ENCODE peak calls at places on chromosomes 12 and 14, in five cellular contexts. One of them, this sample, is unnamed.

GRCh38 chr12:124754949-124755800 is 108.5 kb downstream of the SCARB1 start:
- DNase-seq in naive thymus-derived CD4-positive, alpha-beta T cell: no peak
- DNase-seq in IMR-90: peak; percentile 67
- DNase-seq in aorta: peak; percentile 84
- DNase-seq in gastrocnemius medialis: peak; percentile 91
- DNase-seq in this sample: peak; percentile 88

GRCh38 chr14:61077946-61078738 is 97.1 kb downstream of the SLC38A6 start:
- DNase-seq in naive thymus-derived CD4-positive, alpha-beta T cell: no peak
- DNase-seq in IMR-90: peak; percentile 38
- DNase-seq in aorta: no peak
- DNase-seq in gastrocnemius medialis: no peak
- DNase-seq in this sample: no peak

GRCh38 chr12:56864318-56864717 is 69.9 kb downstream of the SDR9C7 start:
- DNase-seq in naive thymus-derived CD4-positive, alpha-beta T cell: no peak
- DNase-seq in IMR-90: no peak
- DNase-seq in aorta: no peak
- DNase-seq in gastrocnemius medialis: no peak
- DNase-seq in this sample: no peak

GRCh38 chr12:10847701-10848100 is 1.6 kb downstream of the PRR4 start:
- DNase-seq in naive thymus-derived CD4-positive, alpha-beta T cell: no peak
- DNase-seq in IMR-90: no peak
- DNase-seq in aorta: no peak
- DNase-seq in gastrocnemius medialis: no peak
- DNase-seq in this sample: no peak

GRCh38 chr12:111677186-111677585 is 8.6 kb downstream of the BRAP start:
- DNase-seq in naive thymus-derived CD4-positive, alpha-beta T cell: no peak
- DNase-seq in IMR-90: no peak
- DNase-seq in aorta: no peak
- DNase-seq in gastrocnemius medialis: no peak
- DNase-seq in this sample: no peak

GRCh38 chr14:94681300-94682060 is 69.3 kb downstream of the SERPINA3 start:
- DNase-seq in naive thymus-derived CD4-positive, alpha-beta T cell: no peak
- DNase-seq in IMR-90: peak; percentile 42
- DNase-seq in aorta: peak; percentile 65
- DNase-seq in gastrocnemius medialis: no peak
- DNase-seq in this sample: no peak

GRCh38 chr12:54378791-54379400 is 5.6 kb downstream of the ZNF385A start:
- DNase-seq in naive thymus-derived CD4-positive, alpha-beta T cell: no peak
- DNase-seq in IMR-90: no peak
- DNase-seq in aorta: peak; percentile 92
- DNase-seq in gastrocnemius medialis: peak; percentile 66
- DNase-seq in this sample: no peak

GRCh38 chr14:32561520-32561919 is 232.4 kb downstream of the AKAP6 start:
- DNase-seq in naive thymus-derived CD4-positive, alpha-beta T cell: no peak
- DNase-seq in IMR-90: peak; percentile 50
- DNase-seq in aorta: no peak
- DNase-seq in gastrocnemius medialis: no peak
- DNase-seq in this sample: peak; percentile 92

GRCh38 chr14:99426796-99427346 is 53.8 kb downstream of the SETD3 start:
- DNase-seq in naive thymus-derived CD4-positive, alpha-beta T cell: no peak
- DNase-seq in IMR-90: no peak
- DNase-seq in aorta: no peak
- DNase-seq in gastrocnemius medialis: no peak
- DNase-seq in this sample: no peak

GRCh38 chr12:92511776-92512175 is 191.0 kb upstream of the PLEKHG7 start:
- DNase-seq in naive thymus-derived CD4-positive, alpha-beta T cell: no peak
- DNase-seq in IMR-90: no peak
- DNase-seq in aorta: no peak
- DNase-seq in gastrocnemius medialis: no peak
- DNase-seq in this sample: no peak

GRCh38 chr14:21268612-21269251 is 510 bp downstream of the HNRNPC start:
- DNase-seq in naive thymus-derived CD4-positive, alpha-beta T cell: peak; percentile 42
- DNase-seq in IMR-90: peak; percentile 65
- DNase-seq in aorta: peak; percentile 68
- DNase-seq in gastrocnemius medialis: peak; percentile 56
- DNase-seq in this sample: no peak

GRCh38 chr12:19894803-19895202 is 455.5 kb downstream of the AEBP2 start:
- DNase-seq in naive thymus-derived CD4-positive, alpha-beta T cell: no peak
- DNase-seq in IMR-90: peak; percentile 21
- DNase-seq in aorta: no peak
- DNase-seq in gastrocnemius medialis: no peak
- DNase-seq in this sample: no peak

GRCh38 chr14:66045572-66046021 is 440.6 kb upstream of the CCDC196 start:
- DNase-seq in naive thymus-derived CD4-positive, alpha-beta T cell: no peak
- DNase-seq in IMR-90: no peak
- DNase-seq in aorta: no peak
- DNase-seq in gastrocnemius medialis: no peak
- DNase-seq in this sample: no peak

GRCh38 chr12:77294016-77294415 is 228.6 kb upstream of the E2F7 start:
- DNase-seq in naive thymus-derived CD4-positive, alpha-beta T cell: no peak
- DNase-seq in IMR-90: peak; percentile 60
- DNase-seq in aorta: no peak
- DNase-seq in gastrocnemius medialis: no peak
- DNase-seq in this sample: no peak

GRCh38 chr14:21476526-21476924 is 234 bp downstream of the RAB2B start:
- DNase-seq in naive thymus-derived CD4-positive, alpha-beta T cell: no peak
- DNase-seq in IMR-90: no peak
- DNase-seq in aorta: peak; percentile 97
- DNase-seq in gastrocnemius medialis: peak; percentile 82
- DNase-seq in this sample: no peak

GRCh38 chr12:122203968-122204828 is 689 bp downstream of the B3GNT4 start:
- DNase-seq in naive thymus-derived CD4-positive, alpha-beta T cell: no peak
- DNase-seq in IMR-90: no peak
- DNase-seq in aorta: peak; percentile 78
- DNase-seq in gastrocnemius medialis: no peak
- DNase-seq in this sample: no peak

DNA sequence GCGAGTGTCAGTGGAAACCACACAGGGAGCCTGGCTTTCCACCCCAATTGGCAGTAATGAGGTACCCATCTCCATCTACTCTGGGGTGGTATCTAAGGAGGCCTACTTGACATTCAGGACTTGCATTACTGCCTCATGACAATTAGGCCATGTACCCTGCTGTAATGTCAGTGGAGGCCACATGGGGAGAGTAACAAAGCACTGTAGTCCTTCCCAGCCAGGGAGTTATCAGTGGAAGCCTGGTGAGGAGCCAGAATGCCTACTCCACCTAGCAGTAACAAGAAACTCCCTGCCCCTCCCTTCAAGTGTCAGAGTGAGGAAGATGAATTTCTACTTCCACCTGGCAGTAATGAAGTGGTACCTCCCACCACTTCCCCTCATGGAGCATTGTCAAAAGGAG is 12.5 kb downstream of the TIMM9 start:
- DNase-seq in naive thymus-derived CD4-positive, alpha-beta T cell: no peak
- DNase-seq in IMR-90: no peak
- DNase-seq in aorta: no peak
- DNase-seq in gastrocnemius medialis: no peak
- DNase-seq in this sample: no peak
- H3K36me3 ChIP-seq in naive thymus-derived CD4-positive, alpha-beta T cell: peaks cover 8% of the 10 kb centered on the region
- H3K36me3 ChIP-seq in IMR-90: peaks cover 28% of the 10 kb centered on the region
- H3K36me3 ChIP-seq in aorta: no peaks in the 10 kb centered on the region
- H3K36me3 ChIP-seq in gastrocnemius medialis: peaks cover 59% of the 10 kb centered on the region
- H3K36me3 ChIP-seq in this sample: peaks cover 3% of the 10 kb centered on the region

GRCh38 chr14:89205137-89205740 is 211.8 kb downstream of the FOXN3 start:
- DNase-seq in naive thymus-derived CD4-positive, alpha-beta T cell: no peak
- DNase-seq in IMR-90: no peak
- DNase-seq in aorta: no peak
- DNase-seq in gastrocnemius medialis: no peak
- DNase-seq in this sample: no peak
- H3K4me3 ChIP-seq in naive thymus-derived CD4-positive, alpha-beta T cell: no peak overlapping the region
- H3K4me3 ChIP-seq in IMR-90: no peak overlapping the region
- H3K4me3 ChIP-seq in aorta: no peak overlapping the region
- H3K4me3 ChIP-seq in gastrocnemius medialis: no peak overlapping the region
- H3K4me3 ChIP-seq in this sample: no peak overlapping the region

GRCh38 chr12:2976581-2976996 is 17.4 kb downstream of the TEAD4 start:
- DNase-seq in naive thymus-derived CD4-positive, alpha-beta T cell: no peak
- DNase-seq in IMR-90: no peak
- DNase-seq in aorta: no peak
- DNase-seq in gastrocnemius medialis: peak; percentile 58
- DNase-seq in this sample: no peak
- H3K36me3 ChIP-seq in naive thymus-derived CD4-positive, alpha-beta T cell: no peaks in the 10 kb centered on the region
- H3K36me3 ChIP-seq in IMR-90: peaks cover 6% of the 10 kb centered on the region
- H3K36me3 ChIP-seq in aorta: no peaks in the 10 kb centered on the region
- H3K36me3 ChIP-seq in gastrocnemius medialis: no peaks in the 10 kb centered on the region
- H3K36me3 ChIP-seq in this sample: peaks cover 6% of the 10 kb centered on the region

GRCh38 chr12:632102-632696 is 31.0 kb downstream of the NINJ2 start:
- DNase-seq in naive thymus-derived CD4-positive, alpha-beta T cell: no peak
- DNase-seq in IMR-90: peak; percentile 92
- DNase-seq in aorta: no peak
- DNase-seq in gastrocnemius medialis: peak; percentile 75
- DNase-seq in this sample: peak; percentile 88
- H3K4me3 ChIP-seq in naive thymus-derived CD4-positive, alpha-beta T cell: no peak overlapping the region
- H3K4me3 ChIP-seq in IMR-90: no peak overlapping the region
- H3K4me3 ChIP-seq in aorta: no peak overlapping the region
- H3K4me3 ChIP-seq in gastrocnemius medialis: peak overlapping the region; percentile 3
- H3K4me3 ChIP-seq in this sample: no peak overlapping the region

DNA sequence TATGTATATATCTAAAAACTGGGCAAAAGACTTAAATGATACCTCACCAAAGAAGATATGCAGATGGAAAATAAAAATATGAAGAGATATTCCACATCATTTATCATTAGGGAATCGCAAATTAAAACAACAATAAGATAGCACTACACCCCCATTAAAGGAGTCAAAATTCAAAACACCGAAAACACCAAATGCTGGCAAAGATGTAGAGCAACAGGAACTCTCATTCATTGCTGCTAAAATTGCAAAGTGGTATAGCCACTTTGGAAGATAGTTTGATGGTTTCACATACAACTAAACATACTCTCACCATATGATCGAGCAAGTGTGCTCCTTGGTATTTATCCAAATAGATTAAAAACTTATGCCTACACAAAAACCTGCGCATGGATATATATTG is 131.5 kb upstream of the BCL2L14 start:
- DNase-seq in naive thymus-derived CD4-positive, alpha-beta T cell: no peak
- DNase-seq in IMR-90: no peak
- DNase-seq in aorta: no peak
- DNase-seq in gastrocnemius medialis: no peak
- DNase-seq in this sample: no peak
- H3K36me3 ChIP-seq in naive thymus-derived CD4-positive, alpha-beta T cell: no peaks in the 10 kb centered on the region
- H3K36me3 ChIP-seq in IMR-90: no peaks in the 10 kb centered on the region
- H3K36me3 ChIP-seq in aorta: no peaks in the 10 kb centered on the region
- H3K36me3 ChIP-seq in gastrocnemius medialis: no peaks in the 10 kb centered on the region
- H3K36me3 ChIP-seq in this sample: no peaks in the 10 kb centered on the region

GRCh38 chr14:58701156-58701555 is 63.4 kb downstream of the DACT1 start:
- DNase-seq in naive thymus-derived CD4-positive, alpha-beta T cell: no peak
- DNase-seq in IMR-90: no peak
- DNase-seq in aorta: no peak
- DNase-seq in gastrocnemius medialis: no peak
- DNase-seq in this sample: no peak
- H3K4me3 ChIP-seq in naive thymus-derived CD4-positive, alpha-beta T cell: no peak overlapping the region
- H3K4me3 ChIP-seq in IMR-90: no peak overlapping the region
- H3K4me3 ChIP-seq in aorta: no peak overlapping the region
- H3K4me3 ChIP-seq in gastrocnemius medialis: no peak overlapping the region
- H3K4me3 ChIP-seq in this sample: no peak overlapping the region

GRCh38 chr14:101917413-101918124 is 46.8 kb upstream of the DYNC1H1 start:
- DNase-seq in naive thymus-derived CD4-positive, alpha-beta T cell: no peak
- DNase-seq in IMR-90: no peak
- DNase-seq in aorta: no peak
- DNase-seq in gastrocnemius medialis: no peak
- DNase-seq in this sample: no peak

GRCh38 chr14:101914083-101914482 is 50.3 kb upstream of the DYNC1H1 start:
- DNase-seq in naive thymus-derived CD4-positive, alpha-beta T cell: no peak
- DNase-seq in IMR-90: no peak
- DNase-seq in aorta: no peak
- DNase-seq in gastrocnemius medialis: no peak
- DNase-seq in this sample: no peak

GRCh38 chr14:101915871-101916815 is 48.2 kb upstream of the DYNC1H1 start:
- DNase-seq in naive thymus-derived CD4-positive, alpha-beta T cell: no peak
- DNase-seq in IMR-90: no peak
- DNase-seq in aorta: no peak
- DNase-seq in gastrocnemius medialis: no peak
- DNase-seq in this sample: no peak

GRCh38 chr14:101918125-101918989 is 46.0 kb upstream of the DYNC1H1 start:
- DNase-seq in naive thymus-derived CD4-positive, alpha-beta T cell: no peak
- DNase-seq in IMR-90: no peak
- DNase-seq in aorta: no peak
- DNase-seq in gastrocnemius medialis: no peak
- DNase-seq in this sample: no peak

DNA sequence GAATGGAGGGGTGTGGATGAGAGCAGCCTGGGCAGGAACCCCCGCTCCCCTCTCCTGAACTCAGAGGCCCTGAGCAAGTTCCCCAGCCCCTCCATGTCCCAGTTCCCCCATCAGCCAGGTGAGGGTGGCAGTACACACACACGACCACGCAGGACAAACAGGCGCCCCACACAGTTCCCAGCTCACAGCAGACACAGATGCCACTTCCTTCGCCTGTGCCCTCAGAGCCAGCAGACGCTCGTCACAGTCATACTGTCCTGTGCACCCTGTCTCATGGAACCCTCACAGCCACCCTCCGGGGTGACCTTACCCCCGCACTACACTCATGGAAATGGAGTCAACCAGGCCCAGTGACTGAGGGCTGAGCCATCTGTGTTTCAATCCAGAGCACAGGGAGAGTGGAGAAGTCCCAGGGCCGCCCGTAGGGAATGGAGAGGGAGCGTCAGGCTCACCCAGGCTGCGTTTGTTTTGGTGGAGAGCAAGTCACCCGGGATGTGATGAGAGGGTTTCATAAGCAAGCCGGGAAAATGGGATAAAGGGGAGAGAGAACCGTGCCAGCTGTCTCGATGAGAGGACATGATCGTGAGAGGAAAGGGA is 47.5 kb upstream of the DYNC1H1 start:
- DNase-seq in naive thymus-derived CD4-positive, alpha-beta T cell: no peak
- DNase-seq in IMR-90: no peak
- DNase-seq in aorta: no peak
- DNase-seq in gastrocnemius medialis: no peak
- DNase-seq in this sample: no peak
- H3K36me3 ChIP-seq in naive thymus-derived CD4-positive, alpha-beta T cell: peaks cover 15% of the 10 kb centered on the region
- H3K36me3 ChIP-seq in IMR-90: peaks cover 13% of the 10 kb centered on the region
- H3K36me3 ChIP-seq in aorta: no peaks in the 10 kb centered on the region
- H3K36me3 ChIP-seq in gastrocnemius medialis: peaks cover 40% of the 10 kb centered on the region
- H3K36me3 ChIP-seq in this sample: peaks cover 8% of the 10 kb centered on the region

DNA sequence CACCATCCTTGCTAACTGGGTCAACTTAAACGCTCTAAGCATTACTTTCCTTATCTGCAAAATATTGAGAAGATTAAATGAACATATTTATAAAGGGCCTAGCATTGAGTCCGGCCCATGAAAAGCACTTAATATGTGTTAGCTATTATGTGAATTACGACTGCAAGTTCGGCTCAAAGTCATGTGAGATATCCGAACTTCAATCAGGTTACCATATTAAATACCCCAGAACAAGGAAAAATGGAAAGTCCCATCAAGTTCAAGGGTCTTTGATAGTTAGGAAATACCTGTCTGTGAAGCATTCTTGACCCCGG is 487 bp upstream of the NRDE2 start:
- DNase-seq in naive thymus-derived CD4-positive, alpha-beta T cell: no peak
- DNase-seq in IMR-90: no peak
- DNase-seq in aorta: no peak
- DNase-seq in gastrocnemius medialis: no peak
- DNase-seq in this sample: no peak
- H3K4me3 ChIP-seq in naive thymus-derived CD4-positive, alpha-beta T cell: peak overlapping the region; percentile 91
- H3K4me3 ChIP-seq in IMR-90: peak overlapping the region; percentile 38
- H3K4me3 ChIP-seq in aorta: no peak overlapping the region
- H3K4me3 ChIP-seq in gastrocnemius medialis: peak overlapping the region; percentile 71
- H3K4me3 ChIP-seq in this sample: peak overlapping the region; percentile 56

This sample was measured in BJ.